ENCODE peak calls at places on chromosomes 4 and X, in seven cellular contexts. M is neuronal stem cell, X is IMR-90, F is H9, H is mesenchymal stem cell, Y is trophoblast cell, K is H1. T is an unnamed sample.

GRCh38 chr4:26088433-26088928 is 174.5 kb downstream of the SMIM20 start:
- DNase-seq in M (no peak), Y (peak; percentile 59), X (peak; percentile 78), K (no peak), F (no peak), H (no peak), T (no peak)

GRCh38 chr4:88104902-88105610 is 53.4 kb downstream of the ABCG2 start:
- DNase-seq in H (peak; percentile 83), K (no peak), M (no peak), Y (no peak), X (peak; percentile 88), F (no peak), T (no peak)

GRCh38 chrX:103656623-103657022 is 27.8 kb downstream of the TCEAL1 start:
- DNase-seq in K (no peak), M (no peak), H (peak; percentile 71), F (no peak), X (peak; percentile 83), Y (peak; percentile 47), T (no peak)

GRCh38 chr4:16686195-16686594 is 212.2 kb downstream of the LDB2 start:
- DNase-seq in M (no peak), H (peak; percentile 84), F (no peak), K (no peak), Y (no peak), X (peak; percentile 97), T (no peak)

GRCh38 chrX:40150503-40150902 is 52.7 kb upstream of the BCOR start:
- DNase-seq in M (no peak), X (no peak), H (peak; percentile 39), Y (no peak), F (no peak), K (no peak), T (no peak)

GRCh38 chr4:37648084-37648817 is 37.9 kb downstream of the RELL1 start:
- DNase-seq in Y (peak; percentile 44), M (no peak), X (peak; percentile 96), K (peak; percentile 31), F (peak; percentile 60), H (peak; percentile 97), T (peak; percentile 93)

GRCh38 chrX:49041683-49042529 is 1.3 kb downstream of the TFE3 start:
- DNase-seq in K (no peak), F (no peak), M (no peak), H (peak; percentile 68), Y (peak; percentile 25), X (peak; percentile 73), T (peak; percentile 75)

GRCh38 chr4:115844180-115844579 is 730.8 kb upstream of the NDST4 start:
- DNase-seq in Y (no peak), K (no peak), X (no peak), H (no peak), M (no peak), F (no peak), T (peak; percentile 1)

GRCh38 chr4:7973545-7973981 is 33.9 kb upstream of the AFAP1 start:
- DNase-seq in F (no peak), K (no peak), Y (peak; percentile 77), H (peak; percentile 52), M (no peak), X (peak; percentile 74), T (no peak)

GRCh38 chrX:131841496-131842410 is 181.3 kb upstream of the STK26 start:
- DNase-seq in F (peak; percentile 68), M (peak; percentile 48), Y (peak; percentile 13), H (peak; percentile 54), X (peak; percentile 38), K (no peak), T (peak; percentile 77)

GRCh38 chrX:113389846-113390245 is 549.2 kb upstream of the AMOT start:
- DNase-seq in Y (no peak), X (no peak), F (no peak), K (no peak), M (no peak), H (no peak), T (no peak)

GRCh38 chr4:945274-946102 is 13.2 kb downstream of the TMEM175 start:
- DNase-seq in H (peak; percentile 14), Y (no peak), F (peak; percentile 27), X (no peak), K (no peak), M (peak; percentile 24), T (peak; percentile 45)

GRCh38 chrX:103730746-103731508 is 20.2 kb downstream of the TMEM31 start:
- DNase-seq in Y (no peak), F (no peak), M (no peak), K (no peak), X (peak; percentile 86), H (peak; percentile 66), T (peak; percentile 94)

GRCh38 chr4:88522702-88523324 is 763 bp downstream of the PYURF start:
- DNase-seq in F (no peak), X (peak; percentile 33), M (peak; percentile 3), K (no peak), H (peak; percentile 60), Y (peak; percentile 4), T (peak; percentile 67)

GRCh38 chr4:179976777-179977176 is 2266.4 kb upstream of the TENM3 start:
- DNase-seq in X (no peak), F (no peak), H (no peak), Y (no peak), K (no peak), M (no peak), T (peak; percentile 23)

GRCh38 chrX:21658746-21659145 is 616 bp upstream of the KLHL34 start:
- DNase-seq in H (no peak), Y (no peak), X (no peak), K (no peak), F (no peak), M (no peak), T (no peak)

GRCh38 chrX:78754917-78755316 is 7.4 kb downstream of the LPAR4 start:
- DNase-seq in K (no peak), X (no peak), M (no peak), F (no peak), Y (no peak), H (no peak), T (no peak)

GRCh38 chr4:6352031-6352763 is 82.5 kb downstream of the WFS1 start:
- DNase-seq in M (no peak), F (no peak), K (no peak), Y (no peak), X (no peak), H (no peak), T (no peak)

GRCh38 chr4:66028668-66029067 is 358.4 kb upstream of the EPHA5 start:
- DNase-seq in H (no peak), X (no peak), M (no peak), F (no peak), Y (no peak), K (no peak), T (no peak)

GRCh38 chrX:41922125-41922521 is 1.2 kb downstream of the CASK start:
- DNase-seq in M (no peak), X (peak; percentile 27), K (no peak), F (no peak), Y (no peak), H (peak; percentile 52), T (no peak)

GRCh38 chrX:119605398-119605738 is 856 bp downstream of the NKRF start:
- DNase-seq in H (peak; percentile 3), K (no peak), M (no peak), F (no peak), X (no peak), Y (no peak), T (no peak)

GRCh38 chr4:184400375-184400870 is 73.9 kb downstream of the IRF2 start:
- DNase-seq in X (peak; percentile 97), K (no peak), Y (no peak), M (no peak), F (no peak), H (peak; percentile 52), T (no peak)

GRCh38 chr4:76279462-76279861 is 27.1 kb upstream of the STBD1 start:
- DNase-seq in X (no peak), F (no peak), M (no peak), K (no peak), Y (no peak), H (no peak), T (no peak)

DNA sequence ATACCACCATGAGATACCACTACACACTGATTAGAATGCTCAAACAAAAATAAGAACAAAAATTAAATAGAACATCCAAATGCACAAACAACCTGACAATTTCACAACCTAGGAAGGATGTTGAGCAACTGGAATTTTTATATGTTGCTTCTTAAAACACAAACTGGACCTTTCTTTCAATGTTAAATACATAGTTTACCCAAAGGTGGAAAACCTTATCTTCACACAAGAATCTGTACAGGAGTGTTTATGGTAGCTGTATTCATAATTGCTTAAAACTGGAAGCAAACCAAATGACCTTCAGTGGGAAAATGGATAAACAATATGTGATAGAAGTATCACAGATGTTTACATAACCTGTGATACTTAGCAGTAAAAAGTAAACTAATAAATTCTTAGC is 573.8 kb downstream of the MAGEB5 start:
- DNase-seq in F (no peak), X (no peak), K (no peak), Y (no peak), M (no peak), H (no peak), T (no peak)
- H3K9ac ChIP-seq in F (no peak overlapping the region), X (no peak overlapping the region), K (no peak overlapping the region), Y (no peak overlapping the region), M (no peak overlapping the region), H (no peak overlapping the region), T (no peak overlapping the region)

GRCh38 chrX:93591398-93591797 is 82.0 kb downstream of the NAP1L3 start:
- DNase-seq in Y (no peak), K (no peak), M (no peak), X (no peak), F (no peak), H (no peak), T (no peak)

GRCh38 chrX:93594780-93595179 is 78.6 kb downstream of the NAP1L3 start:
- DNase-seq in K (no peak), Y (no peak), H (no peak), M (no peak), X (no peak), F (no peak), T (no peak)
- H2AK5ac ChIP-seq in K (no peak overlapping the region), Y (no peak overlapping the region), H (no peak overlapping the region), M (no peak overlapping the region), X (no peak overlapping the region), F (no peak overlapping the region), T (no peak overlapping the region)

GRCh38 chr4:72566573-72566972 is 2.4 kb downstream of the ADAMTS3 start:
- DNase-seq in X (no peak), H (no peak), M (no peak), Y (no peak), F (no peak), K (no peak), T (no peak)
- H3K4me2 ChIP-seq in X (no peak overlapping the region), H (no peak overlapping the region), M (no peak overlapping the region), Y (no peak overlapping the region), F (no peak overlapping the region), K (no peak overlapping the region), T (no peak overlapping the region)

GRCh38 chr4:183171484-183172267 is 72.6 kb downstream of the WWC2 start:
- DNase-seq in H (no peak), K (no peak), F (no peak), M (no peak), Y (no peak), X (peak; percentile 25), T (no peak)
- H3K9ac ChIP-seq in H (no peak overlapping the region), K (no peak overlapping the region), F (no peak overlapping the region), M (no peak overlapping the region), Y (no peak overlapping the region), X (no peak overlapping the region), T (no peak overlapping the region)

GRCh38 chrX:111318901-111319300 is 48.6 kb upstream of the CAPN6 start:
- DNase-seq in H (no peak), M (no peak), X (no peak), Y (peak; percentile 89), F (no peak), K (no peak), T (no peak)

GRCh38 chrX:111319451-111319850 is 49.2 kb upstream of the CAPN6 start:
- DNase-seq in M (no peak), F (no peak), K (no peak), X (no peak), Y (no peak), H (no peak), T (peak; percentile 7)

GRCh38 chrX:111322231-111322855 is 52.1 kb upstream of the CAPN6 start:
- DNase-seq in K (no peak), Y (peak; percentile 11), M (no peak), F (no peak), X (no peak), H (peak; percentile 7), T (peak; percentile 1)
- H2AK5ac ChIP-seq in K (no peak overlapping the region), Y (no peak overlapping the region), M (no peak overlapping the region), F (no peak overlapping the region), X (no peak overlapping the region), H (no peak overlapping the region), T (no peak overlapping the region)